ENCODE peak calls at places on chromosomes 13 and 19, in six cellular contexts. L is SHP77, K is SJSA1, V is WTC11, S is NCI-H1417, P is T-cell. F is an unnamed sample.

GRCh38 chr13:79646880-79647279 is 165.9 kb downstream of the NDFIP2 start:
- DNase-seq in L (peak), K (no peak), V (no peak), S (no peak), P (no peak), F (no peak)

GRCh38 chr13:39036212-39036611 is 1.7 kb downstream of the PROSER1 start:
- DNase-seq in L (no peak), K (no peak), V (no peak), S (no peak), P (no peak), F (no peak)

GRCh38 chr13:40790232-40790631 is 821 bp downstream of the SLC25A15 start:
- DNase-seq in L (no peak), K (no peak), V (no peak), S (no peak), P (no peak), F (no peak)

GRCh38 chr19:7494416-7495098 is 5.7 kb upstream of the PEX11G start:
- DNase-seq in L (peak), K (no peak), V (no peak), S (no peak), P (no peak), F (peak)

GRCh38 chr13:95676100-95676774 is 702 bp upstream of the DNAJC3 start:
- DNase-seq in L (peak), K (no peak), V (no peak), S (no peak), P (peak), F (peak)

GRCh38 chr13:94706854-94707399 is 5.4 kb downstream of the SOX21 start:
- DNase-seq in L (peak), K (no peak), V (no peak), S (peak), P (no peak), F (no peak)

GRCh38 chr13:65756071-65756671 is 1474.0 kb downstream of the PCDH9 start:
- DNase-seq in L (no peak), K (no peak), V (no peak), S (no peak), P (no peak), F (no peak)

GRCh38 chr13:28067526-28067925 is 32.9 kb downstream of the FLT3 start:
- DNase-seq in L (no peak), K (no peak), V (no peak), S (no peak), P (no peak), F (no peak)

GRCh38 chr13:33351324-33351723 is 65.8 kb upstream of the STARD13 start:
- DNase-seq in L (no peak), K (no peak), V (no peak), S (no peak), P (no peak), F (no peak)